ENCODE peak calls at places on chromosome 14, in seven cellular contexts. J is iPS-NIHi11, U is Daoy, T is NCI-H774, K is HL-60, E is G401, N is NCI-H2081. I is an unnamed sample.

GRCh38 chr14:77037886-77038511 is 9.5 kb upstream of the IRF2BPL start:
- DNase-seq in J (no peak), U (peak), T (no peak), K (no peak), E (peak), N (no peak), I (no peak)

GRCh38 chr14:42149609-42150261 is 543.1 kb downstream of the LRFN5 start:
- DNase-seq in J (no peak), U (no peak), T (no peak), K (no peak), E (no peak), N (no peak), I (no peak)

GRCh38 chr14:92645841-92646478 is 102.5 kb downstream of the LGMN start:
- DNase-seq in J (no peak), U (no peak), T (no peak), K (no peak), E (no peak), N (no peak), I (no peak)

GRCh38 chr14:89572566-89573398 is 155.7 kb upstream of the FOXN3 start:
- DNase-seq in J (no peak), U (no peak), T (no peak), K (no peak), E (peak), N (peak), I (no peak)

GRCh38 chr14:24172261-24172860 is 481 bp downstream of the REC8 start:
- DNase-seq in J (no peak), U (no peak), T (no peak), K (no peak), E (peak), N (no peak), I (no peak)

GRCh38 chr14:39739796-39740195 is 307.6 kb upstream of the FBXO33 start:
- DNase-seq in J (no peak), U (no peak), T (no peak), K (no peak), E (peak), N (no peak), I (no peak)

GRCh38 chr14:69069020-69069421 is 83.9 kb downstream of the DCAF5 start:
- DNase-seq in J (no peak), U (no peak), T (no peak), K (no peak), E (no peak), N (no peak), I (no peak)

GRCh38 chr14:87566986-87567385 is 426.0 kb downstream of the GALC start:
- DNase-seq in J (no peak), U (peak), T (no peak), K (no peak), E (no peak), N (no peak), I (no peak)

I was measured in breast epithelium.